ENCODE peak calls at places on chromosomes 6 and 20, in eight cellular contexts. T, G, D, K, W, I, F and A are unnamed samples. For H3K27me3 and H3K4me1, the result is how much of the 10 kb centered on the place peaks cover.

GRCh38 chr6:39997101-39997635 is 62.9 kb upstream of the MOCS1 start:
- DNase-seq in T (no peak), G (no peak), D (no peak), K (no peak), W (no peak), I (no peak), F (no peak), A (no peak)

GRCh38 chr20:59902470-59902869 is 31.0 kb downstream of the SYCP2 start:
- DNase-seq in T (no peak), G (no peak), D (no peak), K (no peak), W (no peak), I (no peak), F (no peak), A (no peak)

GRCh38 chr6:7290079-7290478 is 22.9 kb downstream of the SSR1 start:
- DNase-seq in T (no peak), G (no peak), D (no peak), K (no peak), W (no peak), I (no peak), F (no peak), A (no peak)

GRCh38 chr20:25088267-25088666 is 6.3 kb upstream of the VSX1 start:
- DNase-seq in T (no peak), G (no peak), D (no peak), K (no peak), W (no peak), I (no peak), F (no peak), A (no peak)

GRCh38 chr6:7959453-7959852 is 48.9 kb upstream of the TXNDC5 start:
- DNase-seq in T (no peak), G (no peak), D (no peak), K (no peak), W (no peak), I (no peak), F (no peak), A (peak)

GRCh38 chr6:69019832-69020231 is 384.8 kb downstream of the ADGRB3 start:
- DNase-seq in T (no peak), G (no peak), D (no peak), K (no peak), W (no peak), I (no peak), F (no peak), A (no peak)

GRCh38 chr20:57652865-57653545 is 32.8 kb upstream of the ZBP1 start:
- DNase-seq in T (no peak), G (no peak), D (peak), K (no peak), W (peak), I (peak), F (peak), A (no peak)

GRCh38 chr20:34088871-34089479 is 23.1 kb downstream of the EIF2S2 start:
- DNase-seq in T (no peak), G (no peak), D (no peak), K (no peak), W (no peak), I (no peak), F (no peak), A (no peak)

GRCh38 chr6:150016324-150017185 is 8.8 kb downstream of the RAET1L start:
- DNase-seq in T (no peak), G (peak), D (peak), K (no peak), W (peak), I (peak), F (no peak), A (peak)

GRCh38 chr6:49666930-49667369 is 30.3 kb upstream of the RHAG start:
- DNase-seq in T (no peak), G (no peak), D (no peak), K (peak), W (no peak), I (no peak), F (no peak), A (no peak)

GRCh38 chr6:6650839-6651238 is 62.3 kb downstream of the LY86 start:
- DNase-seq in T (no peak), G (no peak), D (no peak), K (no peak), W (no peak), I (no peak), F (no peak), A (no peak)

GRCh38 chr20:29497261-29497671 is 1760.2 kb upstream of the DEFB115 start:
- DNase-seq in T (peak), G (peak), D (no peak), K (peak), W (no peak), I (peak), F (peak), A (peak)

GRCh38 chr6:73823832-73824231 is 127.8 kb downstream of the CD109 start:
- DNase-seq in T (no peak), G (no peak), D (no peak), K (no peak), W (no peak), I (no peak), F (no peak), A (no peak)

GRCh38 chr6:62999796-63000195 is 211.5 kb upstream of the FKBP1C start:
- DNase-seq in T (no peak), G (no peak), D (no peak), K (no peak), W (no peak), I (no peak), F (no peak), A (no peak)

GRCh38 chr6:38676236-38676973 is 26.5 kb downstream of the GLO1 start:
- DNase-seq in T (no peak), G (no peak), D (no peak), K (no peak), W (no peak), I (no peak), F (no peak), A (no peak)

GRCh38 chr20:1813101-1813529 is 82.1 kb upstream of the SIRPA start:
- DNase-seq in T (peak), G (no peak), D (peak), K (no peak), W (no peak), I (no peak), F (peak), A (no peak)

GRCh38 chr6:14166821-14167220 is 49.2 kb downstream of the CD83 start:
- DNase-seq in T (no peak), G (no peak), D (no peak), K (no peak), W (no peak), I (no peak), F (no peak), A (no peak)

GRCh38 chr6:166411721-166412151 is 29.0 kb upstream of the MPC1 start:
- DNase-seq in T (no peak), G (peak), D (no peak), K (no peak), W (peak), I (no peak), F (no peak), A (peak)

GRCh38 chr20:63206878-63207277 is 9.1 kb downstream of the YTHDF1 start:
- DNase-seq in T (no peak), G (no peak), D (no peak), K (no peak), W (no peak), I (no peak), F (peak), A (no peak)

GRCh38 chr6:27565839-27566779 is 93.2 kb upstream of the ZNF184 start:
- DNase-seq in T (no peak), G (no peak), D (no peak), K (no peak), W (no peak), I (no peak), F (no peak), A (peak)

GRCh38 chr6:63272397-63272796 is 47.4 kb downstream of the LGSN start:
- DNase-seq in T (no peak), G (no peak), D (no peak), K (peak), W (no peak), I (no peak), F (no peak), A (peak)

GRCh38 chr20:8424010-8424409 is 291.9 kb downstream of the PLCB1 start:
- DNase-seq in T (no peak), G (no peak), D (no peak), K (no peak), W (no peak), I (no peak), F (no peak), A (no peak)

GRCh38 chr20:12847862-12848261 is 160.9 kb upstream of the SPTLC3 start:
- DNase-seq in T (no peak), G (no peak), D (no peak), K (no peak), W (no peak), I (no peak), F (no peak), A (no peak)

GRCh38 chr20:31670371-31671228 is 32.9 kb downstream of the COX4I2 start:
- DNase-seq in T (peak), G (no peak), D (peak), K (no peak), W (no peak), I (peak), F (no peak), A (no peak)

GRCh38 chr20:11849270-11849920 is 68.3 kb upstream of the BTBD3 start:
- DNase-seq in T (no peak), G (no peak), D (no peak), K (no peak), W (no peak), I (no peak), F (no peak), A (no peak)

GRCh38 chr20:59823860-59824259 is 109.6 kb downstream of the SYCP2 start:
- DNase-seq in T (no peak), G (no peak), D (no peak), K (no peak), W (no peak), I (peak), F (no peak), A (no peak)

GRCh38 chr20:51284871-51285270 is 257.6 kb downstream of the NFATC2 start:
- DNase-seq in T (no peak), G (no peak), D (no peak), K (no peak), W (no peak), I (no peak), F (no peak), A (no peak)

GRCh38 chr6:144588674-144589325 is 303.7 kb downstream of the UTRN start:
- DNase-seq in T (no peak), G (no peak), D (no peak), K (no peak), W (no peak), I (no peak), F (no peak), A (no peak)

GRCh38 chr6:1240766-1241165 is 71.1 kb upstream of the FOXQ1 start:
- DNase-seq in T (no peak), G (no peak), D (no peak), K (no peak), W (no peak), I (no peak), F (no peak), A (no peak)

GRCh38 chr20:48782901-48783308 is 44.9 kb downstream of the PREX1 start:
- DNase-seq in T (no peak), G (peak), D (no peak), K (no peak), W (no peak), I (no peak), F (no peak), A (no peak)

GRCh38 chr6:157436200-157436943 is 55.4 kb downstream of the ZDHHC14 start:
- DNase-seq in T (no peak), G (no peak), D (no peak), K (no peak), W (no peak), I (no peak), F (no peak), A (no peak)

GRCh38 chr6:42332916-42333315 is 115.3 kb upstream of the MRPS10 start:
- DNase-seq in T (no peak), G (no peak), D (no peak), K (no peak), W (no peak), I (no peak), F (no peak), A (no peak)

GRCh38 chr20:7843613-7844012 is 96.6 kb downstream of the HAO1 start:
- DNase-seq in T (no peak), G (no peak), D (no peak), K (no peak), W (no peak), I (peak), F (no peak), A (no peak)

GRCh38 chr6:118685823-118686449 is 34.5 kb upstream of the CEP85L start:
- DNase-seq in T (no peak), G (no peak), D (no peak), K (no peak), W (no peak), I (no peak), F (no peak), A (no peak)

GRCh38 chr6:31266721-31267360 is 5.1 kb downstream of the HLA-C start:
- DNase-seq in T (no peak), G (no peak), D (no peak), K (no peak), W (no peak), I (no peak), F (no peak), A (peak)

GRCh38 chr20:33075281-33075680 is 4.2 kb upstream of the BPIFB4 start:
- DNase-seq in T (no peak), G (no peak), D (no peak), K (no peak), W (no peak), I (no peak), F (no peak), A (no peak)

GRCh38 chr20:33072813-33073212 is 6.6 kb upstream of the BPIFB4 start:
- DNase-seq in T (no peak), G (no peak), D (no peak), K (no peak), W (no peak), I (no peak), F (no peak), A (no peak)

GRCh38 chr20:33072362-33072761 is 7.1 kb upstream of the BPIFB4 start:
- DNase-seq in T (no peak), G (no peak), D (no peak), K (no peak), W (no peak), I (no peak), F (no peak), A (no peak)

GRCh38 chr20:33076662-33077398 is 2.6 kb upstream of the BPIFB4 start:
- DNase-seq in T (no peak), G (no peak), D (no peak), K (no peak), W (no peak), I (no peak), F (no peak), A (no peak)

DNA sequence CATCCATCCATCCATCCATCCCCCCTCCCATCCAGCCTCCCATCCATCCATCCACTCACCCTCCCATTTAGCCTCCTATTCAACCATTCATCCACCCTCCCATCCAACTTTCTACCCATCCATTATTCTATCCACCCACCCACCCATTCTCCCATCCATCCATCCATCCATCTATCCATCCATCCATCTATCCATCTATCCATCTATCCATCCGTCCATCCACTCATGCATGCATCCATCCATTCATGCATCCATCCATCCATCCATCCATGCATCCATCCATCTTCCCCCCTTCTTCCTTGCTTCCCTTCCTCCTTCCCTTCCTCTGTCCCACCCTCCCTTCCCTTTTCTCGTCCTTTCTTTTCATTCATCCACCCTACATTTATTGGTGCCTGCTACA is 4.8 kb upstream of the BPIFB4 start:
- DNase-seq in T (no peak), G (no peak), D (no peak), K (no peak), W (no peak), I (no peak), F (no peak), A (no peak)
- H3K27me3 ChIP-seq in T (under half), G (under half), D (under half), K (under half), W (under half), I (under half), F (under half), A (under half)

GRCh38 chr6:158634695-158635426 is 9.7 kb downstream of the DYNLT1 start:
- DNase-seq in T (no peak), G (no peak), D (peak), K (no peak), W (no peak), I (no peak), F (no peak), A (no peak)
- H3K27ac ChIP-seq in T (no peak), G (no peak), D (no peak), K (no peak), W (peak), I (no peak), F (no peak), A (peak)

GRCh38 chr20:17993546-17993945 is 24.7 kb downstream of the MGME1 start:
- DNase-seq in T (no peak), G (no peak), D (no peak), K (no peak), W (no peak), I (no peak), F (no peak), A (no peak)
- H3K4me1 ChIP-seq in T (under half), G (under half), D (under half), K (under half), W (under half), I (under half), F (under half), A (under half)

GRCh38 chr6:43359381-43359780 is 10.1 kb downstream of the ZNF318 start:
- DNase-seq in T (no peak), G (no peak), D (no peak), K (no peak), W (no peak), I (no peak), F (no peak), A (no peak)
- H3K27me3 ChIP-seq in T (under half), G (under half), D (under half), K (under half), W (under half), I (under half), F (under half), A (under half)

GRCh38 chr6:111555041-111555440 is 50.6 kb downstream of the TRAF3IP2 start:
- DNase-seq in T (no peak), G (no peak), D (no peak), K (no peak), W (no peak), I (no peak), F (no peak), A (no peak)
- H3K27ac ChIP-seq in T (peak), G (no peak), D (peak), K (no peak), W (no peak), I (no peak), F (peak), A (peak)

GRCh38 chr6:151390276-151391020 is 911 bp downstream of the ZBTB2 start:
- DNase-seq in T (peak), G (peak), D (peak), K (peak), W (peak), I (peak), F (peak), A (peak)
- H3K4me1 ChIP-seq in T (under half), G (half or more), D (half or more), K (under half), W (half or more), I (under half), F (under half), A (under half)